ENCODE peak calls at places on chromosome 5, in five cellular contexts. J is PC-9, T is GM20000, N is RWPE1, X is AG09309. D is an unnamed sample.

GRCh38 chr5:79074641-79075040 is 5.1 kb downstream of the BHMT2 start:
- DNase-seq in T (no peak), N (peak; percentile 59), J (peak; percentile 47), X (peak; percentile 18), D (no peak)

GRCh38 chr5:96952118-96952750 is 16.4 kb downstream of the LNPEP start:
- DNase-seq in X (no peak), N (no peak), J (no peak), T (no peak), D (no peak)

GRCh38 chr5:66582499-66582898 is 13.7 kb upstream of the MAST4 start:
- DNase-seq in J (no peak), T (no peak), X (no peak), N (peak; percentile 75), D (no peak)

GRCh38 chr5:150202501-150202900 is 12.6 kb downstream of the SLC6A7 start:
- DNase-seq in J (no peak), T (no peak), N (no peak), X (no peak), D (no peak)

GRCh38 chr5:33441241-33441844 is 578 bp downstream of the TARS1 start:
- DNase-seq in T (peak; percentile 9), N (peak; percentile 67), J (peak; percentile 77), X (no peak), D (no peak)

GRCh38 chr5:124438390-124439380 is 307.8 kb downstream of the ZNF608 start:
- DNase-seq in X (no peak), T (no peak), N (no peak), J (no peak), D (no peak)

GRCh38 chr5:73284196-73284795 is 111.3 kb downstream of the TMEM174 start:
- DNase-seq in T (no peak), J (no peak), X (no peak), N (no peak), D (no peak)

GRCh38 chr5:131481569-131481968 is 153.5 kb downstream of the RAPGEF6 start:
- DNase-seq in X (no peak), N (no peak), T (no peak), J (no peak), D (no peak)

GRCh38 chr5:112581811-112582320 is 155.8 kb upstream of the APC start:
- DNase-seq in X (no peak), J (no peak), N (no peak), T (no peak), D (no peak)

GRCh38 chr5:138338411-138339085 is 482 bp downstream of the FAM53C start:
- DNase-seq in J (no peak), N (no peak), X (no peak), T (peak; percentile 42), D (no peak)

GRCh38 chr5:142747034-142747433 is 23.1 kb upstream of the ARHGAP26 start:
- DNase-seq in J (no peak), X (peak; percentile 75), T (no peak), N (no peak), D (no peak)

GRCh38 chr5:94972268-94972667 is 312.6 kb downstream of the MCTP1 start:
- DNase-seq in T (no peak), J (no peak), X (no peak), N (no peak), D (no peak)

GRCh38 chr5:126108505-126108904 is 314.7 kb upstream of the GRAMD2B start:
- DNase-seq in J (no peak), X (no peak), T (no peak), N (peak; percentile 80), D (no peak)

GRCh38 chr5:31918739-31919138 is 255.4 kb downstream of the GOLPH3 start:
- DNase-seq in N (no peak), J (no peak), X (no peak), T (no peak), D (no peak)

GRCh38 chr5:73950441-73950873 is 324.5 kb downstream of the ARHGEF28 start:
- DNase-seq in N (no peak), X (no peak), J (no peak), T (no peak), D (no peak)

GRCh38 chr5:30994926-30995325 is 198.6 kb upstream of the CDH6 start:
- DNase-seq in N (no peak), J (no peak), X (no peak), T (no peak), D (no peak)

GRCh38 chr5:39400711-39401385 is 23.9 kb downstream of the DAB2 start:
- DNase-seq in T (no peak), J (no peak), X (no peak), N (no peak), D (no peak)

GRCh38 chr5:5277118-5277517 is 137.0 kb downstream of the ADAMTS16 start:
- DNase-seq in X (no peak), J (no peak), N (no peak), T (no peak), D (no peak)

GRCh38 chr5:9149988-9150387 is 395.9 kb downstream of the SEMA5A start:
- DNase-seq in T (no peak), J (no peak), X (no peak), N (peak; percentile 78), D (no peak)

GRCh38 chr5:42507451-42508092 is 84.3 kb downstream of the GHR start:
- DNase-seq in X (no peak), T (no peak), J (no peak), N (no peak), D (no peak)

GRCh38 chr5:72436796-72437471 is 70.3 kb downstream of the ZNF366 start:
- DNase-seq in X (no peak), T (no peak), N (no peak), J (no peak), D (no peak)

GRCh38 chr5:161086456-161086855 is 234.4 kb upstream of the ATP10B start:
- DNase-seq in N (no peak), X (peak; percentile 74), J (no peak), T (no peak), D (no peak)

GRCh38 chr5:135452366-135453030 is 347 bp upstream of the TIFAB start:
- DNase-seq in X (no peak), T (no peak), J (no peak), N (no peak), D (peak; percentile 46)

GRCh38 chr5:142872795-142873194 is 102.6 kb downstream of the ARHGAP26 start:
- DNase-seq in J (peak; percentile 88), X (no peak), T (no peak), N (peak; percentile 81), D (no peak)

GRCh38 chr5:102959055-102959454 is 160.9 kb downstream of the GIN1 start:
- DNase-seq in X (peak; percentile 86), T (no peak), N (peak; percentile 77), J (peak; percentile 64), D (no peak)

GRCh38 chr5:110917161-110917875 is 154.2 kb upstream of the TSLP start:
- DNase-seq in T (no peak), J (no peak), X (no peak), N (no peak), D (no peak)

GRCh38 chr5:149869266-149869875 is 75.2 kb downstream of the PDE6A start:
- DNase-seq in J (no peak), T (no peak), X (no peak), N (no peak), D (no peak)

GRCh38 chr5:136164226-136164625 is 28.7 kb downstream of the SMIM32 start:
- DNase-seq in N (no peak), T (no peak), J (no peak), X (no peak), D (no peak)

GRCh38 chr5:83172655-83173054 is 95.3 kb downstream of the XRCC4 start:
- DNase-seq in J (no peak), N (no peak), T (no peak), X (no peak), D (no peak)

GRCh38 chr5:161369032-161369431 is 177.5 kb downstream of the GABRB2 start:
- DNase-seq in X (no peak), T (no peak), N (no peak), J (no peak), D (no peak)

GRCh38 chr5:154521756-154522155 is 43.7 kb upstream of the HAND1 start:
- DNase-seq in N (no peak), J (no peak), T (no peak), X (no peak), D (no peak)

GRCh38 chr5:154523104-154523503 is 45.1 kb upstream of the HAND1 start:
- DNase-seq in N (no peak), X (no peak), J (no peak), T (no peak), D (no peak)

GRCh38 chr5:154519375-154519774 is 41.3 kb upstream of the HAND1 start:
- DNase-seq in N (no peak), X (no peak), T (no peak), J (peak; percentile 82), D (no peak)

GRCh38 chr5:154522284-154522683 is 44.3 kb upstream of the HAND1 start:
- DNase-seq in X (no peak), T (no peak), J (no peak), N (no peak), D (no peak)

DNA sequence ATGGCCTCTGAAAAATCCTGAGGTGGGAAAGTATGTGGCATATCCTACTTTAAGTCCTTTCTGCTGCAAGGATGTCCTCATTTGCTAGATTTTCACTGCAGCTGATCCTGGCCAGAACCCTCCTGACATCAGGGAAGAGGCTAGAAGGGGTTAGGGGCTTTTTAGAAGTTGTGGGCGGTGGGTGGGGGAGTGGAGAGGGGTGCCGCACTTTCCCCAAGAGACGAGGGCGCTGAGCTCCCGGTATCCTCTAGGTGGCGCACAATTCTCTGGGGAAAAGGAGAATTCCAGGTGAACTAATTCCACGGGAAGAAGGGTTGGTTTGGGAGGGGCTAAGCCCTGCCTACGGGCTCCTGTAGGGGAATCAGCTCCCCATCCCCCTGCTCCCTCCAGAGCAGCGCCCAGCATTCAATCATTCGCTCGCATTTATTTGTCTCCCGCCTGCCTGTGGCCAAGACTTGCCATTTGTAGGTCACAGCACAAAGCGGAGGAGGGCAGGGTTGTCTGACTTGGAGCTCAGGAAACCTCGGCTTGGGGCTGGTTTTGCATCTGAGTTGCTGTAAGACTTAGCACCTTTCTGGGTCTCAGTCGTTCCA is 42.9 kb upstream of the HAND1 start:
- DNase-seq in J (peak; percentile 44), X (no peak), T (peak; percentile 50), N (peak; percentile 84), D (no peak)
- TF ChIP-seq CTCF in J (peak; percentile 87), X (peak; percentile 66), T (peak; percentile 80), N (peak; percentile 94), D (peak; percentile 81)

GRCh38 chr5:179679014-179679674 is 1.7 kb downstream of the CBY3 start:
- DNase-seq in N (peak; percentile 45), T (peak; percentile 68), X (no peak), J (no peak), D (no peak)
- TF ChIP-seq CTCF in N (no peak), T (peak; percentile 62), X (peak; percentile 36), J (no peak), D (peak; percentile 75)

DNA sequence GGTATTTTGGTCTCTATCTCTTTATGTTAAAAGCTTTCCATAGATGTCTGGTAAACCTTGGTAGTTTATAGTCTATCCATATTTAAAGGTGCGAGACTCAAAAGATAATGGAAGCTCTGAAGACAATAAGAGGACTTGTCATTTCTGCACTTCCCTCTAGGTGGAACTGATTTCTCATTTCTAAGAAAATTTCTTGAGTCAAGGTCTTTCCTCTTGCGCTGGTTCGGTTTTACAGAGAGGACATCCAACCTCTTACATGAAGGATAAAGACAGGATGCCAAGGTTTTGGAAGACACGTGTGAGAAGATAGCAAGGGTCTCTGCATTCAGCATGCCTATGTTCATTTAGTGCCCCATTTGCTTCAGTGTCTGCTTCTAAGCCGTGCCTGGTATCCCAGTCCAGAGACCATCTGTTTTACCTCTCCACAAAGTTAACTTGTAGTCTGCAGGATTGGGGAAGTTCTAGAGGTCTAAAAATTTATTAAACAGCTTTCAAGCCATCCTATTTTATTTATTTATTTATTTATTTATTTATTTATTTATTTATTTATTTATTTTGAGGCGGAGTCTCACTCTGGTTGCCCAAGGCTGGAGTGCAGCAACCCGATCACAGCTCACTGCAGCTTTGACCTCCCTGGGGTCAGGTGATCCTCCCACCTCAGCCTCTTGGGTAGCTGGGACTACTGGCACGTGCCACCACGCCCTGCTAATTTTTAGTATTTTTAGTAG is 41.6 kb downstream of the KIAA1191 start:
- DNase-seq in T (no peak), N (peak; percentile 20), J (no peak), X (no peak), D (no peak)
- TF ChIP-seq CTCF in T (no peak), N (peak; percentile 27), J (peak; percentile 36), X (no peak), D (peak; percentile 57)

GRCh38 chr5:157652377-157652692 is at the start of gene SOX30:
- DNase-seq in T (no peak), J (no peak), X (no peak), N (no peak), D (no peak)
- TF ChIP-seq CTCF in T (no peak), J (no peak), X (no peak), N (no peak), D (no peak)

D was measured in chondrocyte.